ENCODE peak calls at places on chromosome 10, in eight cellular contexts. I, R, K, S, O, P, A and Y are unnamed samples.

GRCh38 chr10:125111350-125111749 is 49.0 kb downstream of the CTBP2 start:
- DNase-seq in I (no peak), R (no peak), K (no peak), S (no peak), O (no peak), P (no peak), A (no peak), Y (no peak)

GRCh38 chr10:71339796-71340589 is 20.9 kb downstream of the SLC29A3 start:
- DNase-seq in I (peak; percentile 38), R (peak; percentile 12), K (no peak), S (peak; percentile 82), O (no peak), P (no peak), A (no peak), Y (no peak)

GRCh38 chr10:19788075-19788686 is 28.1 kb upstream of the PLXDC2 start:
- DNase-seq in I (peak; percentile 23), R (peak; percentile 89), K (peak; percentile 44), S (peak; percentile 24), O (no peak), P (peak; percentile 32), A (peak; percentile 74), Y (peak; percentile 28)

GRCh38 chr10:127978481-127978880 is 71.6 kb downstream of the PTPRE start:
- DNase-seq in I (no peak), R (no peak), K (no peak), S (no peak), O (no peak), P (no peak), A (no peak), Y (no peak)

GRCh38 chr10:73907841-73908517 is 3.0 kb upstream of the PLAU start:
- DNase-seq in I (no peak), R (peak; percentile 80), K (peak; percentile 78), S (no peak), O (peak; percentile 56), P (no peak), A (peak; percentile 50), Y (no peak)

GRCh38 chr10:97916586-97916985 is 66.9 kb downstream of the GOLGA7B start:
- DNase-seq in I (no peak), R (no peak), K (no peak), S (no peak), O (no peak), P (no peak), A (peak; percentile 44), Y (no peak)

GRCh38 chr10:4061441-4061951 is 276.5 kb upstream of the KLF6 start:
- DNase-seq in I (no peak), R (peak; percentile 36), K (peak; percentile 14), S (no peak), O (peak; percentile 51), P (no peak), A (peak; percentile 62), Y (no peak)

GRCh38 chr10:26355241-26355640 is 82.9 kb upstream of the APBB1IP start:
- DNase-seq in I (no peak), R (no peak), K (no peak), S (no peak), O (no peak), P (no peak), A (no peak), Y (no peak)

GRCh38 chr10:125149278-125150047 is 10.9 kb downstream of the CTBP2 start:
- DNase-seq in I (peak; percentile 81), R (peak; percentile 89), K (peak; percentile 77), S (peak; percentile 49), O (peak; percentile 59), P (no peak), A (peak; percentile 79), Y (peak; percentile 85)

GRCh38 chr10:7563770-7564169 is 103.0 kb downstream of the ITIH5 start:
- DNase-seq in I (no peak), R (no peak), K (no peak), S (no peak), O (no peak), P (no peak), A (no peak), Y (no peak)

GRCh38 chr10:8104005-8104404 is 49.5 kb downstream of the GATA3 start:
- DNase-seq in I (no peak), R (no peak), K (no peak), S (no peak), O (no peak), P (no peak), A (no peak), Y (no peak)

GRCh38 chr10:46234026-46234425 is 52.8 kb upstream of the ANTXRL start:
- DNase-seq in I (no peak), R (no peak), K (no peak), S (peak; percentile 3), O (no peak), P (no peak), A (no peak), Y (no peak)

GRCh38 chr10:33485276-33485675 is 150.8 kb upstream of the NRP1 start:
- DNase-seq in I (no peak), R (no peak), K (no peak), S (no peak), O (no peak), P (no peak), A (no peak), Y (no peak)

GRCh38 chr10:33484787-33485186 is 150.3 kb upstream of the NRP1 start:
- DNase-seq in I (no peak), R (peak; percentile 40), K (no peak), S (no peak), O (no peak), P (no peak), A (peak; percentile 53), Y (no peak)

GRCh38 chr10:33489606-33490176 is 155.2 kb upstream of the NRP1 start:
- DNase-seq in I (no peak), R (no peak), K (no peak), S (no peak), O (no peak), P (no peak), A (no peak), Y (no peak)

GRCh38 chr10:33483124-33483794 is 148.8 kb upstream of the NRP1 start:
- DNase-seq in I (no peak), R (no peak), K (no peak), S (no peak), O (no peak), P (no peak), A (no peak), Y (no peak)

DNA sequence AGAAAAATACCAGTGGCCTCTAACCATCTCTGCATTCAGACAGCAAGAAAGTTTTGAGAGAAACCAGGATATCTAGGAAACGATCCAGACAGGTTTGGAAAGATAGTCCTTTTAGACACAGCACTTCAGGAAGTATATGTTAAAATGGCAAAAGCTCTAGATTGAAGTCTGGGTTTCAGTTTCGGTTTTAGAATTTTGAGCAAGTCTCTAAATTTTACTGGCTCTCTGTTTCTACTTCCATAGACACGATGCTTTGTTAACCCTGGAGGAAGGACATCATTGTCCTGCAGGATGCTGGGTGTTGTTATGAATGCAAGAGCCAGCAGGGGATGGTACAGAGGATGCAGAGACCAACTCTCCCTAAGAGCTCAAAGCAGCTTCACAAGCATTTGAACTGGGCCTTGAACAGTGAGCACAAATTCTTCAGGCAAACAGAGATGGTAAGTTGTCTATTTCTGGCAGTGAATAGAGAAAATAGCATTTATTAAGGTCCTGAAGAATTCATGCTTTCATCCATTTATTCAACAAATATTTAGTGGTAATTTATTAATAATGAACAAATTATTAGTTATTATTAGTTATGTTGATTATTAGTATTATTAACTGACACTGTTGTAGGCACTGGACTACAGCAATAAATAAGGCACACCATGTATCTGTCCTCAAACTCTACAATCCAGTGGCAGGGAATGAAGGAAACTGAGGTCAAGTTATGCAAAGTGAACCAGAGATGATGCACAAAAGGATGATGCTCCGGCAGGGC is 152.7 kb upstream of the NRP1 start:
- DNase-seq in I (no peak), R (peak; percentile 48), K (peak; percentile 3), S (no peak), O (no peak), P (no peak), A (no peak), Y (no peak)
- TF ChIP-seq CTCF in I (peak; percentile 6), R (peak; percentile 44), K (peak; percentile 28), S (no peak), O (no peak), P (peak; percentile 13), A (no peak), Y (no peak)

GRCh38 chr10:102963237-102963886 is 45.3 kb downstream of the CNNM2 start:
- DNase-seq in I (no peak), R (no peak), K (no peak), S (no peak), O (no peak), P (peak; percentile 55), A (no peak), Y (no peak)
- TF ChIP-seq CTCF in I (no peak), R (no peak), K (no peak), S (no peak), O (no peak), P (peak; percentile 8), A (no peak), Y (no peak)

GRCh38 chr10:78255796-78256638 is 222.4 kb downstream of the RPS24 start:
- DNase-seq in I (peak; percentile 98), R (peak; percentile 95), K (peak; percentile 99), S (peak; percentile 60), O (peak; percentile 64), P (no peak), A (peak; percentile 32), Y (peak; percentile 29)

GRCh38 chr10:78260141-78260540 is 226.5 kb downstream of the RPS24 start:
- DNase-seq in I (no peak), R (peak; percentile 17), K (no peak), S (no peak), O (no peak), P (peak; percentile 82), A (no peak), Y (no peak)

GRCh38 chr10:78260675-78261074 is 227.0 kb downstream of the RPS24 start:
- DNase-seq in I (no peak), R (no peak), K (no peak), S (no peak), O (no peak), P (no peak), A (no peak), Y (no peak)

GRCh38 chr10:78259394-78259793 is 225.7 kb downstream of the RPS24 start:
- DNase-seq in I (no peak), R (no peak), K (no peak), S (no peak), O (no peak), P (no peak), A (no peak), Y (no peak)

DNA sequence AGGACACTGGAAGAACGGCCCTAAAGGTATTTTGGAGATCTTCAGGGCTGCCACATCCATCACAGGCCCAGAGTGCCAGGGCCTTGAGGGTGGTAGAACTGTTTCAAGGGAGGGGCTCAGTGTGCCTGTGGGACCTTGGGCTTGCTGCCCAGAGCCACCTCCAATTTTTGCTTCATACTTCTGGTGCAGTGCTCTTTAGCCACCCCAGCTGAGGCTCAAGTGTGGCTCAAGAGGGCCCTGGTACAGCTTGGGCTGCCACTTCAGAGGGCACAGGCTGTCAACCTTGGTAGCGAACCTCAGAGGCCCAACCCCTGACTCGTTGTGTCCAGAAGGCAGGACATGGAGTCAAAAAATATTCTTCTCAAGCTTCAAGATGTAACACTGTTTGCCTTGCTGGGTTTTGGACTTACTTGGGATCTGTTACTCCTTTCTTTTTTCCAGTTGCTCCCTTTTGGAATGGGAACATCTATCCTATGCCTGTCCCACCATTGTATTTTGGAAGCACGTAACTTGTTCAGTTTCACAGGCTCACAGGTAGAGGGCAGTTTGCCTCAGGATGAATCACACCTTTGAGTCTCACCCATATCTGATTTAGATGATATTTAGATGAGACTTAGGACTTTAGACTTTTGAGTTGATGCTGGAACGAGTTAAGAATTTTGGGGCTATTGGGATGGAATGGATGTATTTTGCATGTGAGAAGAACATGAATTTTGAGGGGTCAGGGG is 224.8 kb downstream of the RPS24 start:
- DNase-seq in I (no peak), R (no peak), K (no peak), S (no peak), O (no peak), P (no peak), A (no peak), Y (no peak)
- TF ChIP-seq CTCF in I (no peak), R (no peak), K (no peak), S (no peak), O (no peak), P (no peak), A (no peak), Y (no peak)

GRCh38 chr10:69574571-69574978 is 1.4 kb upstream of the NEUROG3 start:
- DNase-seq in I (no peak), R (no peak), K (no peak), S (no peak), O (no peak), P (peak; percentile 59), A (no peak), Y (no peak)
- TF ChIP-seq CTCF in I (no peak), R (no peak), K (no peak), S (no peak), O (no peak), P (no peak), A (no peak), Y (no peak)